ENCODE peak calls at places on chromosome 16, in six cellular contexts. G is H9, N is IMR-90, Z is H1, L is neuronal stem cell, P is mesenchymal stem cell. T is an unnamed sample.

GRCh38 chr16:23771642-23772041 is 16.8 kb downstream of the CHP2 start:
- DNase-seq in G (no peak), N (no peak), Z (no peak), L (no peak), P (no peak), T (no peak)

GRCh38 chr16:1108299-1109252 is 12.5 kb upstream of the C1QTNF8 start:
- DNase-seq in G (no peak), N (peak), Z (no peak), L (no peak), P (no peak), T (no peak)

GRCh38 chr16:566475-567361 is at the start of gene NHLRC4:
- DNase-seq in G (peak), N (peak), Z (no peak), L (no peak), P (peak), T (peak)

GRCh38 chr16:10997485-10997884 is 53.1 kb downstream of the CLEC16A start:
- DNase-seq in G (no peak), N (no peak), Z (no peak), L (no peak), P (no peak), T (no peak)

GRCh38 chr16:88856122-88856827 is 472 bp downstream of the GALNS start:
- DNase-seq in G (peak), N (no peak), Z (no peak), L (peak), P (no peak), T (peak)

GRCh38 chr16:14056970-14057369 is 14.1 kb upstream of the MRTFB start:
- DNase-seq in G (no peak), N (no peak), Z (no peak), L (no peak), P (no peak), T (no peak)

GRCh38 chr16:75089486-75090202 is 26.9 kb downstream of the LDHD start:
- DNase-seq in G (no peak), N (no peak), Z (no peak), L (no peak), P (no peak), T (peak)

GRCh38 chr16:24976061-24976779 is 38.9 kb downstream of the ARHGAP17 start:
- DNase-seq in G (no peak), N (no peak), Z (no peak), L (no peak), P (no peak), T (no peak)

GRCh38 chr16:8867483-8868271 is 1.1 kb downstream of the CARHSP1 start:
- DNase-seq in G (no peak), N (no peak), Z (no peak), L (peak), P (peak), T (peak)

GRCh38 chr16:22322741-22323140 is 25.5 kb downstream of the POLR3E start:
- DNase-seq in G (no peak), N (no peak), Z (no peak), L (no peak), P (no peak), T (no peak)

GRCh38 chr16:85988306-85988705 is 89.3 kb downstream of the IRF8 start:
- DNase-seq in G (no peak), N (no peak), Z (no peak), L (no peak), P (no peak), T (no peak)

GRCh38 chr16:82563401-82563800 is 63.4 kb upstream of the CDH13 start:
- DNase-seq in G (no peak), N (no peak), Z (no peak), L (no peak), P (no peak), T (no peak)

GRCh38 chr16:64380751-64381150 is 741.1 kb downstream of the CDH11 start:
- DNase-seq in G (peak), N (no peak), Z (no peak), L (no peak), P (no peak), T (peak)

GRCh38 chr16:64381979-64382378 is 739.9 kb downstream of the CDH11 start:
- DNase-seq in G (no peak), N (no peak), Z (no peak), L (no peak), P (no peak), T (no peak)
- H2BK15ac ChIP-seq in G (no peak), N (no peak), Z (no peak), L (no peak), P (no peak), T (no peak)

GRCh38 chr16:57462978-57463362 is 491 bp downstream of the POLR2C start:
- DNase-seq in G (no peak), N (no peak), Z (no peak), L (no peak), P (peak), T (no peak)
- H3K4ac ChIP-seq in G (no peak), N (peak), Z (no peak), L (no peak), P (peak), T (peak)

GRCh38 chr16:58196898-58197313 is 1.0 kb downstream of the CSNK2A2 start:
- DNase-seq in G (no peak), N (peak), Z (no peak), L (no peak), P (peak), T (peak)

GRCh38 chr16:58194790-58195189 is 3.1 kb downstream of the CSNK2A2 start:
- DNase-seq in G (no peak), N (no peak), Z (no peak), L (no peak), P (no peak), T (no peak)

GRCh38 chr16:58195771-58196170 is 2.1 kb downstream of the CSNK2A2 start:
- DNase-seq in G (no peak), N (no peak), Z (no peak), L (no peak), P (no peak), T (no peak)

GRCh38 chr16:58197314-58198012 is 443 bp downstream of the CSNK2A2 start:
- DNase-seq in G (no peak), N (no peak), Z (no peak), L (peak), P (peak), T (peak)

DNA sequence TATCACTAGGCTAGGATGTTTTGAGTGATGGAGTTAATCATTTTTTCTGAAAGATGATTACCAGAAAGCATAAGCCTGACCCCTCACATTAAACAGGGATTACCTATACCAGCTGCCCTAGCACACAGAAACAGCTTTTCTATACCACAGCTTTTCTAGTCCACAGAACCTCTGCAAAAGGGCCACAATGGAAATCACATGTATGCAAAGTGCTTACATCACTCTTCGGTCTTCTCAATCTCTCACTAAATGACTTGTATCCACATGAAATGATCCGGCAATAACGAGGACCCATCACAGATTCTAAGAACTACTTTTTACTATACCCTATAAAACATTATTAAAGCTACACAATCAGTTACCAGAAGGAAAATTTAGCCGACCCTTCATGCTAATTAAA is 2.6 kb downstream of the CSNK2A2 start:
- DNase-seq in G (no peak), N (no peak), Z (no peak), L (no peak), P (no peak), T (no peak)
- H2BK15ac ChIP-seq in G (no peak), N (no peak), Z (no peak), L (no peak), P (no peak), T (no peak)

GRCh38 chr16:53055603-53056527 is 1.1 kb downstream of the CHD9 start:
- DNase-seq in G (peak), N (peak), Z (no peak), L (peak), P (peak), T (peak)
- H3K4ac ChIP-seq in G (no peak), N (peak), Z (no peak), L (no peak), P (peak), T (peak)

DNA sequence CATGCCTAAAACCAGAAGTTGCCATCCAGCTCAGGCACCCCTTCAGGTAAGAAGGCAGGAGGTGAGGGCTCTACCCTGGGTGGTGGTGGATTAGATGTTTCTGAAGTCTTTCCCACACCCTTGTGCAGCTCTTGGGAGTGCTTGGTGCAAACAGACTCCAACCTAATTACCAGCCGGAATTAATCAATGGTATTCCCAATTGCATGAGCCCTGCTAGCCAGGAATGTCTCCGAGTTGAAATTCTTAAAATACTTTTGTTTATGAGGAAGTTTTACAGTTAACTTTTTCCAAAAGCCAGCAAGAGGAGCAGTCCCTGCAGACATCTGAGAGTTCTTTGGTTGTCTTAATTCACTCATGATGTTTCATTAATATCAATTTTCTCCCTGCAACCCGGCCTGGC is 172.1 kb upstream of the IRX6 start:
- DNase-seq in G (no peak), N (no peak), Z (no peak), L (no peak), P (no peak), T (no peak)
- H2BK15ac ChIP-seq in G (no peak), N (no peak), Z (no peak), L (no peak), P (no peak), T (no peak)

T was measured in mesendoderm.